ENCODE peak calls at places on chromosome 21, in four cellular contexts. Y, T, C and L are unnamed samples.

GRCh38 chr21:26124421-26124833 is 46.1 kb downstream of the APP start:
- DNase-seq in Y (peak), T (peak), C (no peak), L (no peak)

GRCh38 chr21:17391811-17392340 is 121.0 kb upstream of the CXADR start:
- DNase-seq in Y (no peak), T (no peak), C (no peak), L (peak)

GRCh38 chr21:29124645-29125044 is 5.8 kb upstream of the MAP3K7CL start:
- DNase-seq in Y (no peak), T (no peak), C (no peak), L (no peak)

GRCh38 chr21:16318651-16319300 is 589.0 kb downstream of the USP25 start:
- DNase-seq in Y (no peak), T (no peak), C (no peak), L (no peak)

GRCh38 chr21:42469272-42469671 is 26.8 kb downstream of the RSPH1 start:
- DNase-seq in Y (no peak), T (no peak), C (no peak), L (no peak)

GRCh38 chr21:31222142-31222541 is 121.9 kb downstream of the TIAM1 start:
- DNase-seq in Y (peak), T (peak), C (no peak), L (peak)

GRCh38 chr21:45491623-45492022 is 50.6 kb downstream of the SLC19A1 start:
- DNase-seq in Y (no peak), T (no peak), C (no peak), L (no peak)

GRCh38 chr21:46165099-46165498 is 9.7 kb upstream of the FTCD start:
- DNase-seq in Y (no peak), T (no peak), C (no peak), L (no peak)

GRCh38 chr21:46414965-46415275 is 43.8 kb upstream of the DIP2A start:
- DNase-seq in Y (no peak), T (no peak), C (no peak), L (no peak)

GRCh38 chr21:41720250-41720649 is 46.6 kb downstream of the RIPK4 start:
- DNase-seq in Y (no peak), T (no peak), C (no peak), L (no peak)

GRCh38 chr21:44988607-44989537 is 49.0 kb downstream of the SLX9 start:
- DNase-seq in Y (no peak), T (no peak), C (no peak), L (no peak)